ENCODE peak calls at places on chromosome 21, in eight cellular contexts. W is lower lobe of right lung, K is right cardiac atrium, X is heart right ventricle, V is mammary epithelial cell, D is adrenal gland, U is AG04450, Z is dorsolateral prefrontal cortex. T is an unnamed sample.
A peak's percentile ranks its signal among the peaks of the same experiment; 100 is the strongest.

GRCh38 chr21:32173106-32173755 is 105.6 kb downstream of the MIS18A start:
- DNase-seq in X (no peak), D (no peak), K (no peak), W (no peak), U (no peak), Z (no peak), V (no peak), T (no peak)

GRCh38 chr21:33539612-33540011 is 2.3 kb downstream of the GART start:
- DNase-seq in K (no peak), D (no peak), V (no peak), W (no peak), U (no peak), X (no peak), Z (no peak), T (no peak)

GRCh38 chr21:37266515-37267221 is 466 bp downstream of the VPS26C start:
- DNase-seq in K (no peak), W (peak; percentile 80), V (no peak), U (no peak), X (peak; percentile 53), Z (peak; percentile 27), D (no peak), T (no peak)

GRCh38 chr21:34822957-34823356 is 154.2 kb downstream of the CLIC6 start:
- DNase-seq in Z (no peak), V (peak; percentile 66), W (no peak), X (no peak), U (no peak), K (no peak), D (peak; percentile 41), T (no peak)

GRCh38 chr21:33854604-33855003 is 61.0 kb downstream of the ATP5PO start:
- DNase-seq in Z (no peak), D (no peak), K (no peak), X (no peak), U (no peak), V (peak; percentile 60), W (no peak), T (peak; percentile 3)

GRCh38 chr21:36388835-36389234 is 3.6 kb downstream of the CHAF1B start:
- DNase-seq in X (no peak), D (no peak), Z (peak; percentile 30), U (no peak), W (no peak), V (peak; percentile 37), K (no peak), T (no peak)

GRCh38 chr21:41411449-41412089 is 14.5 kb upstream of the MX1 start:
- DNase-seq in D (peak; percentile 58), V (peak; percentile 7), Z (no peak), X (peak; percentile 43), K (peak; percentile 48), W (peak; percentile 86), U (no peak), T (peak; percentile 43)

GRCh38 chr21:32382108-32382601 is 10.7 kb downstream of the URB1 start:
- DNase-seq in U (no peak), V (no peak), Z (no peak), W (no peak), D (peak; percentile 39), X (no peak), K (no peak), T (no peak)

GRCh38 chr21:42746240-42746592 is 92.8 kb downstream of the PDE9A start:
- DNase-seq in K (no peak), W (no peak), U (no peak), V (no peak), D (no peak), X (no peak), Z (no peak), T (no peak)

GRCh38 chr21:42745511-42746239 is 92.3 kb downstream of the PDE9A start:
- DNase-seq in X (no peak), W (no peak), Z (no peak), V (no peak), K (no peak), U (no peak), D (no peak), T (no peak)

GRCh38 chr21:42747267-42747701 is 93.9 kb downstream of the PDE9A start:
- DNase-seq in D (no peak), U (no peak), Z (no peak), V (no peak), X (no peak), W (no peak), K (no peak), T (no peak)

GRCh38 chr21:42747746-42748351 is 94.4 kb downstream of the PDE9A start:
- DNase-seq in D (no peak), K (no peak), V (no peak), W (no peak), Z (no peak), X (no peak), U (no peak), T (no peak)

DNA sequence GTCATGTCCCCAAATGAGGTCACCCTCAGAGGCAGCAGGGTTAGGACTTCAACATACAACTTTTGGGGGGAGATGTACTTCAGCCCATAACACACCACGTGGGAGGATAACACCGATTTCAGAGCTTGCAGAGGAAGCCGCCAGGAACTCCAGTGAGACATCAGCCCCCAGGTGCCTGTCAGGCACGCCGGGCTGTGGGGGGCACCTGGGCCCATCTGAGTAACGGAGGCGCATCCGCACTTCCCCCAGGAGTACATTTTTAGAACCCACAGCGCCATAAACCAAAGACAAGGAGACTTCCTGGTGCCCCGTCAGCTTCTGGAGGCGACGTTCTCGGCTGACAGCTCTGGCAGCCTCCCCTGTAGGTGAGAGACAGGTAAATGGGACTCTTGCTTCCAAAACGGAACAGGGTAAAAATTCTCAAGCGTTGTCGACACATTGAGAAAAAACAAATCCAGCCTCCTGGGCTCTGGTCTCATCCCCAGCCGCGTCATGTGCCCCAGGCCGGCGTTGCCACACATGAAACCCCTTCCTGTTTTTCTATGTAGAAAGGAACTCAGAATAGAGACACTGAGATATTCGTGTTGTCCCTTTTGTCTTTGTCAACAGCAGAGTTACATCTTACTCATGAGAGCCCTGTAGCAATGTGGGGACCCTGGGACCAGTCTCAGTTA is 93.3 kb downstream of the PDE9A start:
- DNase-seq in U (no peak), Z (no peak), D (peak; percentile 66), W (peak; percentile 85), X (no peak), K (no peak), V (no peak), T (no peak)
- H3K27ac ChIP-seq in U (no peak overlapping the region), Z (peak overlapping the region; percentile 60), D (no peak overlapping the region), W (peak overlapping the region; percentile 80), X (peak overlapping the region; percentile 64), K (no peak overlapping the region), V (no peak overlapping the region), T (no peak overlapping the region)

GRCh38 chr21:45289655-45290515 is 2.2 kb upstream of the POFUT2 start:
- DNase-seq in Z (no peak), U (no peak), D (peak; percentile 52), K (no peak), V (no peak), W (peak; percentile 20), X (no peak), T (no peak)

GRCh38 chr21:45290948-45291612 is 3.4 kb upstream of the POFUT2 start:
- DNase-seq in K (peak; percentile 65), D (peak; percentile 76), W (peak; percentile 18), U (no peak), X (no peak), Z (no peak), V (peak; percentile 12), T (no peak)

GRCh38 chr21:45292399-45293213 is 4.9 kb upstream of the POFUT2 start:
- DNase-seq in U (peak; percentile 70), W (peak; percentile 87), V (peak; percentile 57), K (peak; percentile 91), D (peak; percentile 95), Z (peak; percentile 83), X (peak; percentile 88), T (no peak)

GRCh38 chr21:45293214-45293725 is 5.6 kb upstream of the POFUT2 start:
- DNase-seq in W (peak; percentile 43), X (no peak), V (no peak), U (no peak), D (peak; percentile 73), K (peak; percentile 48), Z (no peak), T (no peak)

DNA sequence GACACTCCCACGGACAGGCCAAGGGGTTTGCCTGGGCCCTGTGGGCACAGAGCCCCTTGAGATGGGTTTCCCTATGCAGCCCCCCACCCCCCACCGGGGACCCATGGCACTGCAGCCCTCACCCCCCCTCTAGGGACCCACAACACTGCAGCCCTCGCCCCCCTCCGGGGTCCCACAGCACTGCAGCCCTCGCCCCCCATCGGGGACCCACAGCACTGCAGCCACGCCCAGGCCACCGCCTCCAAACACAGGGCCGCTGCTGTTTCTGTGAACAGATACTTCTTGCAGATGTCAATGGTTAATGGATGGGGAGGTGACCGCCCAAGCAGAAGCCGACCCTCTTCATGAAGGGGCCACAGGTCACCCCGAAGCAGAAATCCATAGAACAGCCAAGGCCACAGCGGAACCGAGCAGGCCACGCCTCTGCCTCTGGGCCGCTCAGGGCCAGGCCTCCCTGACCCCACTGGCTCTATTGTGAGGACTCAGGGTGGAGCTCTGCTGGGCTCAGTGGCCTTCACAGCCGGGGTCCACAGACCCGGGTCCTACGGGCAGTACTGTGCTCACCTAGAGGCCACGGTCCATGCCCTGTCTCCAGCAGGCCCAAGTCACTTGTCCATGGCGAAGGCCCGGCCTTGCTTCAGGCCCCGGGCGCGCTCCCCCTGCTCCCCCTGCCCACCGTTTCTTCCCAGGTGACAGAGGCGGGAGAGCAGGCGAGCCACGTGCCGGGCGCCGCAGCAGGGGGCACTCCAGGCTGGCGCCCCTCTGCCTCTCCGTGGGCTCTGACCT is 4.1 kb upstream of the POFUT2 start:
- DNase-seq in D (peak; percentile 69), X (no peak), W (peak; percentile 50), V (no peak), K (peak; percentile 40), U (no peak), Z (no peak), T (no peak)
- H3K27ac ChIP-seq in D (peak overlapping the region; percentile 94), X (peak overlapping the region; percentile 97), W (peak overlapping the region; percentile 49), V (no peak overlapping the region), K (no peak overlapping the region), U (no peak overlapping the region), Z (peak overlapping the region; percentile 48), T (no peak overlapping the region)

GRCh38 chr21:38561613-38562012 is 63.3 kb upstream of the ERG start:
- DNase-seq in V (no peak), D (no peak), K (no peak), X (no peak), Z (no peak), W (no peak), U (no peak), T (no peak)

GRCh38 chr21:38567577-38568360 is 69.5 kb upstream of the ERG start:
- DNase-seq in D (no peak), W (no peak), V (no peak), U (peak; percentile 4), K (no peak), Z (no peak), X (no peak), T (no peak)

GRCh38 chr21:38556390-38556789 is 58.1 kb upstream of the ERG start:
- DNase-seq in V (no peak), W (no peak), K (no peak), Z (no peak), X (no peak), U (no peak), D (no peak), T (no peak)

GRCh38 chr21:38561205-38561604 is 62.9 kb upstream of the ERG start:
- DNase-seq in K (no peak), W (no peak), Z (no peak), X (no peak), D (no peak), U (no peak), V (no peak), T (no peak)

GRCh38 chr21:38562182-38562581 is 63.9 kb upstream of the ERG start:
- DNase-seq in Z (no peak), W (no peak), K (no peak), V (no peak), U (no peak), X (no peak), D (no peak), T (no peak)
- H3K27ac ChIP-seq in Z (no peak overlapping the region), W (no peak overlapping the region), K (no peak overlapping the region), V (no peak overlapping the region), U (no peak overlapping the region), X (no peak overlapping the region), D (no peak overlapping the region), T (no peak overlapping the region)

GRCh38 chr21:42474043-42474831 is 21.8 kb downstream of the RSPH1 start:
- DNase-seq in Z (no peak), W (no peak), D (peak; percentile 27), K (peak; percentile 27), V (peak; percentile 84), X (no peak), U (no peak), T (peak; percentile 57)
- H3K27ac ChIP-seq in Z (no peak overlapping the region), W (no peak overlapping the region), D (no peak overlapping the region), K (no peak overlapping the region), V (peak overlapping the region; percentile 43), X (no peak overlapping the region), U (no peak overlapping the region), T (peak overlapping the region; percentile 64)